ENCODE peak calls at places on chromosomes 5 and 9, in eight cellular contexts. J is fibroblast of lung, C is right atrium auricular region, O is GM13977, W is neural progenitor cell, V is GM13976, E is B cell, I is stomach. R is an unnamed sample.
A peak's percentile ranks its signal among the peaks of the same experiment; 100 is the strongest.

GRCh38 chr9:114432323-114433067 is 44.7 kb upstream of the AKNA start:
- DNase-seq in J (no peak), C (no peak), O (no peak), W (no peak), V (no peak), E (no peak), I (no peak), R (no peak)

GRCh38 chr5:108079754-108080153 is 302.1 kb downstream of the FBXL17 start:
- DNase-seq in J (peak; percentile 20), C (no peak), O (no peak), W (no peak), V (no peak), E (no peak), I (no peak), R (no peak)

GRCh38 chr5:122078116-122078865 is at the start of gene LOX:
- DNase-seq in J (peak; percentile 95), C (peak; percentile 92), O (peak; percentile 12), W (peak; percentile 77), V (peak; percentile 26), E (no peak), I (peak; percentile 50), R (peak; percentile 62)

GRCh38 chr9:7976856-7977255 is 177.3 kb upstream of the DMAC1 start:
- DNase-seq in J (no peak), C (no peak), O (no peak), W (no peak), V (no peak), E (no peak), I (no peak), R (no peak)

GRCh38 chr9:129803679-129804065 is 688 bp downstream of the TOR1B start:
- DNase-seq in J (no peak), C (no peak), O (no peak), W (peak; percentile 66), V (no peak), E (no peak), I (no peak), R (no peak)

GRCh38 chr9:112971415-112971814 is 40.6 kb downstream of the ZNF883 start:
- DNase-seq in J (no peak), C (no peak), O (no peak), W (peak; percentile 54), V (no peak), E (no peak), I (no peak), R (no peak)

GRCh38 chr5:95863383-95863757 is 40.8 kb upstream of the GLRX start:
- DNase-seq in J (peak; percentile 90), C (no peak), O (no peak), W (no peak), V (no peak), E (no peak), I (no peak), R (no peak)

GRCh38 chr5:142175461-142176142 is 67.0 kb downstream of the NDFIP1 start:
- DNase-seq in J (no peak), C (peak; percentile 48), O (no peak), W (no peak), V (no peak), E (no peak), I (no peak), R (no peak)

GRCh38 chr5:95032801-95033200 is 252.1 kb downstream of the MCTP1 start:
- DNase-seq in J (no peak), C (no peak), O (no peak), W (no peak), V (no peak), E (no peak), I (no peak), R (no peak)

GRCh38 chr9:115999498-115999897 is 154.1 kb upstream of the PAPPA start:
- DNase-seq in J (peak; percentile 51), C (no peak), O (no peak), W (no peak), V (no peak), E (no peak), I (no peak), R (no peak)

GRCh38 chr9:96513622-96514021 is 63.7 kb downstream of the HABP4 start:
- DNase-seq in J (peak; percentile 51), C (no peak), O (no peak), W (no peak), V (no peak), E (no peak), I (no peak), R (no peak)

GRCh38 chr5:15135661-15136060 is 264.1 kb upstream of the ANKH start:
- DNase-seq in J (no peak), C (no peak), O (no peak), W (no peak), V (no peak), E (no peak), I (no peak), R (no peak)

GRCh38 chr9:106310782-106311181 is 552.2 kb upstream of the ZNF462 start:
- DNase-seq in J (no peak), C (no peak), O (no peak), W (no peak), V (no peak), E (no peak), I (no peak), R (no peak)

GRCh38 chr5:136810198-136810823 is 445.0 kb upstream of the TRPC7 start:
- DNase-seq in J (peak; percentile 24), C (no peak), O (no peak), W (no peak), V (no peak), E (no peak), I (no peak), R (no peak)

GRCh38 chr9:91285729-91286353 is 75.9 kb downstream of the AUH start:
- DNase-seq in J (peak; percentile 48), C (no peak), O (no peak), W (no peak), V (no peak), E (no peak), I (no peak), R (no peak)
- TF ChIP-seq CTCF in J (no peak), C (no peak), O (no peak), W (no peak), V (no peak), E (no peak), I (no peak), R (no peak)

DNA sequence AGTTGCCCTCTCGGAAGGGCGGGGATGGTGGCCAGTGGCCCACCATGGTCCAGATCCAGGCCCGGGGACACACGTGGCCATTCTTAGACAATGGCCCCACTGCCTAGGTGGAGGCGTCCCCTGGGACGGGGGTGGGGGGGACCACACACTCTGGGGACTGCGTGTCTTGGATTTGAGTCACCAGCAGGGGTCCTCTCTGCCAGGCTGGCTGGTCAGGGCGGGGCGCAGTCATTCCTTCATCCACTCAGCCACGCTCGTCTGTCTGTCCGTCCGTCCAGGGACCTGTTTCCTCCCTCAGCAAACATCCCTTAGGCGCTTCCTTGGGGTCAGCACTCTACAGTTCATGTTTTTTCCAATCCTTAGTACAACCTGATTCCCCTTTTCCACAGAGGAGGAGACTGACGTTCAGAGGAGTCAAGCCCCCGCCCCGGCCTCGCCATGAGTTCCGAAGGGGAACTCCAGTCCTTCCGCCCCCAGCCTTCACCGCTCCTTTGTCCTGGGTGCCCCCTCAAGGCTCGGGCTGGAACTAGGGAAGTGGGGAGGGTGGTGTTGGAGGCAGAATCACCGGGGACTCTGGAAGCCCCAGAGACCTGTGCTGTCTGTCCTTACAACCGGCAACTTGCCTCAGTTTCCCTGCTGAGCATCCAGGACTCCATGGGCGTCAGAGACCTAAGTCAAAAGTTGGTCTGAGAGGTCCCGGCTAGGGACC is 276.6 kb upstream of the MVB12B start:
- DNase-seq in J (no peak), C (no peak), O (no peak), W (no peak), V (no peak), E (no peak), I (no peak), R (no peak)
- TF ChIP-seq CTCF in J (no peak), C (no peak), O (no peak), W (no peak), V (no peak), E (no peak), I (no peak), R (no peak)

DNA sequence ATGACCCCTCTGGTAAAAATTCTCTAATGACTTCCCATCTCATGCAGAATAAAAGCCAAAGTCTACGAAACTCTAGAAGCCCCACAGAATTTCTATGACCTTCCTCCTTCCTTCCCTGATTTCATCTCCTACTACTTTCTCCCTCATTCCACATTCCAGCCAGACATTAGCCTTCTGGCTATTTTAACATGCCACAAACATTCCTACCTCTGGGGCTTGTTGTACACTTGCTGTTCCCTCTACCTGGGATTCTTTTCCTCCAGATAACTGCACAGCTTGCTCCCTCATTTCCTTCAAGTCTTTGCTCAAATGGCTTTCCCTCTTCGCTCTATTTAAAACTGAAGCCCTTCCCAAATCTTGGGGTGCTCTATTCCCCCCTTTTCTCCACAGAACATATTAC is 60.1 kb downstream of the FBXW11 start:
- DNase-seq in J (no peak), C (no peak), O (no peak), W (no peak), V (no peak), E (no peak), I (no peak), R (no peak)
- TF ChIP-seq CTCF in J (no peak), C (no peak), O (no peak), W (peak; percentile 9), V (no peak), E (no peak), I (no peak), R (no peak)

DNA sequence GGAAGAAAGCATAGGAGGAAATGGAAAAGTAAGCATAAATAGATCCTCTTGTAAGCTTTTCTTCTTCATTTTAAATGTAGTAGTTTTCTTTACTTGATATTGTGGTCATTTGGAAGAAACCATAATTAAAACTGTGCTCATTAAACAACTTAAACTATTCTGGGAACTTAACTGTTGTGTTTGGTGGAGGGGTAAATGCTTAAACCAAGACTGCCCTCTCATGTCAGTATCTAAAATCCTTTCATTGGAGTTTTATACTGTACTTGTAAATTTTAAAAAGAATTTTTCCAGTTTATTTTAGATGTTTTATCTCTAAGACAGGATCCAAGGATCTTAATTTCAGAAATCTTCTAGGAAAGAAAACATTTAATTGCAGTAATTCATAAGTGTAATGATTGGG is 41.4 kb downstream of the MAP3K1 start:
- DNase-seq in J (no peak), C (no peak), O (no peak), W (no peak), V (no peak), E (no peak), I (no peak), R (no peak)
- TF ChIP-seq CTCF in J (no peak), C (no peak), O (no peak), W (peak; percentile 15), V (no peak), E (no peak), I (no peak), R (no peak)

R was measured in mesothelial cell of epicardium.